ENCODE peak calls at places on chromosome 21, in seven cellular contexts. F, L, T, P, N, R and J are unnamed samples.

GRCh38 chr21:31342328-31342727 is 1.7 kb downstream of the TIAM1 start:
- DNase-seq in F (no peak), L (no peak), T (no peak), P (no peak), N (no peak), R (no peak), J (no peak)

GRCh38 chr21:43023175-43023574 is 48.8 kb downstream of the PKNOX1 start:
- DNase-seq in F (no peak), L (no peak), T (no peak), P (no peak), N (no peak), R (peak), J (no peak)

GRCh38 chr21:28333455-28334108 is 659.1 kb downstream of the LTN1 start:
- DNase-seq in F (no peak), L (no peak), T (no peak), P (no peak), N (no peak), R (no peak), J (peak)

GRCh38 chr21:46122241-46122671 is 24.3 kb downstream of the COL6A2 start:
- DNase-seq in F (peak), L (peak), T (no peak), P (no peak), N (peak), R (peak), J (peak)

GRCh38 chr21:29738730-29739129 is 201.1 kb downstream of the GRIK1 start:
- DNase-seq in F (no peak), L (no peak), T (no peak), P (no peak), N (no peak), R (no peak), J (no peak)

GRCh38 chr21:34970566-34970965 is 78.5 kb downstream of the RUNX1 start:
- DNase-seq in F (no peak), L (no peak), T (no peak), P (no peak), N (no peak), R (no peak), J (no peak)

GRCh38 chr21:43913928-43914327 is 48.9 kb downstream of the AGPAT3 start:
- DNase-seq in F (no peak), L (peak), T (no peak), P (no peak), N (no peak), R (no peak), J (peak)

GRCh38 chr21:46213620-46214286 is 14.8 kb downstream of the LSS start:
- DNase-seq in F (no peak), L (no peak), T (no peak), P (no peak), N (no peak), R (no peak), J (no peak)

GRCh38 chr21:40668535-40669275 is 178.3 kb downstream of the DSCAM start:
- DNase-seq in F (no peak), L (no peak), T (no peak), P (no peak), N (no peak), R (no peak), J (no peak)

GRCh38 chr21:42350271-42350885 is 416 bp downstream of the TFF2 start:
- DNase-seq in F (peak), L (no peak), T (no peak), P (no peak), N (no peak), R (no peak), J (no peak)

GRCh38 chr21:37071561-37072238 is 1.2 kb downstream of the PIGP start:
- DNase-seq in F (no peak), L (peak), T (peak), P (peak), N (peak), R (peak), J (peak)

GRCh38 chr21:35578831-35579470 is 481.4 kb downstream of the SETD4 start:
- DNase-seq in F (no peak), L (no peak), T (no peak), P (peak), N (no peak), R (no peak), J (peak)